ENCODE peak calls at places on chromosome 15, in six cellular contexts. Q is transverse colon, B is breast epithelium, A is HCT116, K is GM12892, H is endothelial cell of umbilical vein. R is an unnamed sample.
A peak's percentile ranks its signal among the peaks of the same experiment; 100 is the strongest.

GRCh38 chr15:71570736-71571135 is 239.6 kb upstream of the NR2E3 start:
- DNase-seq in Q (no peak), B (no peak), A (no peak), K (no peak), H (no peak), R (no peak)

GRCh38 chr15:88250826-88251225 is 5.7 kb downstream of the NTRK3 start:
- DNase-seq in Q (no peak), B (no peak), A (no peak), K (no peak), H (no peak), R (no peak)

GRCh38 chr15:89857673-89858072 is 36.1 kb downstream of the AP3S2 start:
- DNase-seq in Q (peak; percentile 72), B (no peak), A (no peak), K (no peak), H (no peak), R (no peak)

GRCh38 chr15:58182460-58183163 is 44.4 kb downstream of the AQP9 start:
- DNase-seq in Q (peak; percentile 14), B (no peak), A (peak; percentile 48), K (peak; percentile 17), H (peak; percentile 76), R (peak; percentile 42)

GRCh38 chr15:30882861-30883433 is 20.8 kb upstream of the FAN1 start:
- DNase-seq in Q (no peak), B (no peak), A (no peak), K (no peak), H (no peak), R (no peak)

GRCh38 chr15:25572201-25572600 is 133.4 kb upstream of the UBE3A start:
- DNase-seq in Q (no peak), B (no peak), A (no peak), K (no peak), H (no peak), R (no peak)

GRCh38 chr15:38651328-38652038 is 86.9 kb upstream of the RASGRP1 start:
- DNase-seq in Q (peak; percentile 15), B (no peak), A (no peak), K (no peak), H (no peak), R (no peak)

GRCh38 chr15:63436872-63437375 is 55.3 kb upstream of the CA12 start:
- DNase-seq in Q (peak; percentile 76), B (peak; percentile 85), A (no peak), K (no peak), H (peak; percentile 70), R (peak; percentile 37)

GRCh38 chr15:59611277-59612260 is at the start of gene GCNT3:
- DNase-seq in Q (peak; percentile 44), B (no peak), A (peak; percentile 32), K (no peak), H (no peak), R (no peak)

GRCh38 chr15:39850436-39850835 is 67.8 kb upstream of the FSIP1 start:
- DNase-seq in Q (no peak), B (no peak), A (no peak), K (no peak), H (peak; percentile 52), R (no peak)

GRCh38 chr15:57769266-57769665 is 62.8 kb downstream of the POLR2M start:
- DNase-seq in Q (no peak), B (no peak), A (no peak), K (no peak), H (peak; percentile 10), R (no peak)

GRCh38 chr15:77907824-77908751 is 169.4 kb downstream of the TBC1D2B start:
- DNase-seq in Q (peak; percentile 84), B (no peak), A (peak; percentile 36), K (no peak), H (no peak), R (no peak)

GRCh38 chr15:41853191-41853590 is 14.5 kb downstream of the PLA2G4B start:
- DNase-seq in Q (no peak), B (no peak), A (no peak), K (no peak), H (no peak), R (no peak)

GRCh38 chr15:89556413-89557262 is 18.6 kb upstream of the TICRR start:
- DNase-seq in Q (peak; percentile 31), B (no peak), A (peak; percentile 70), K (no peak), H (peak; percentile 82), R (no peak)

GRCh38 chr15:77037475-77038209 is 33.3 kb downstream of the TSPAN3 start:
- DNase-seq in Q (peak; percentile 6), B (peak; percentile 42), A (no peak), K (peak; percentile 17), H (no peak), R (peak; percentile 14)

GRCh38 chr15:38895326-38896282 is 331.0 kb upstream of the RASGRP1 start:
- DNase-seq in Q (no peak), B (no peak), A (no peak), K (no peak), H (peak; percentile 68), R (no peak)

GRCh38 chr15:66822576-66822975 is 120.5 kb downstream of the SMAD6 start:
- DNase-seq in Q (no peak), B (no peak), A (no peak), K (no peak), H (no peak), R (no peak)

GRCh38 chr15:75073197-75073596 is 49.8 kb downstream of the PPCDC start:
- DNase-seq in Q (no peak), B (no peak), A (no peak), K (no peak), H (no peak), R (no peak)

DNA sequence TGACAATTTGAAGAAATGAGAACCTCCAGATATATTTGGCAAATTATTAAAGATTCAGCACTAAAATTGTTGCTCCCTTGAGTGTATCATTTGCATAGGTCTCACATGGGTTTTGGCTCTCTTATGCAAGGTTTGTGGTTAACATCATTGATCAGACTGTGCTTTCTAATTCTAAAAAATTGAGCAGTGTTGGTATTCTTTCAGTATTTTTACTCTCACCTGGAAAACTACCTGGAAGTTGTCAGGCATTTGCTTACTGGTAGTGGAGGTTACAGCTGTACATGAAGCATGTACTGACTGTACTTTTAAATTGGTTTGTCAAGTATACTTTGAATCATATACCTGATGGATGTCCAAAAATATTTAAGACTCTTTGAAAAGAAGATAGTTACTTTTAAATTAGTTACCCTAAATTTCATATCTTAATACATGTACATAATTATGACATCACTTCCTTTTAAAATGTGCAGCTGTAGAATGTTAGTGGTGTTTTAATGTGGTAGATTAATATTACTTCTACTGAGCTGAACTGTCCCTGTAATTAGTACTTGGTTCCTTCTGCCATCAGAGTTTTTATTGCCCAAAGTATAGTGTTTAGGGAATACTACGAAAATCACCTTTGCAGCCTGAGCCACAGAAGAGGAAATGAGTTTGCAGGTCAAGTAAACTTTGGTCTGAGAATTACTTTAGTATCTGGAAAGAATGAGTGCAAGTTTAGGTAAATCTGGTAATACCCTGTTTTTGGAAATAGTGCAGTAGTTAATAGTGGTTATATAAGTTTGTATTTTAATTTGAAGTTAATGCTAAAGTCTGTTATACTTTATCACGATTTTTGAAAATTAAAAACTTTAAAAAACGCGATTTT is 2.8 kb downstream of the CHD2 start:
- DNase-seq in Q (no peak), B (no peak), A (no peak), K (no peak), H (peak; percentile 62), R (no peak)
- TF ChIP-seq POLR2AphosphoS5 in Q (no peak), B (no peak), A (no peak), K (no peak), H (no peak), R (peak; percentile 30)

DNA sequence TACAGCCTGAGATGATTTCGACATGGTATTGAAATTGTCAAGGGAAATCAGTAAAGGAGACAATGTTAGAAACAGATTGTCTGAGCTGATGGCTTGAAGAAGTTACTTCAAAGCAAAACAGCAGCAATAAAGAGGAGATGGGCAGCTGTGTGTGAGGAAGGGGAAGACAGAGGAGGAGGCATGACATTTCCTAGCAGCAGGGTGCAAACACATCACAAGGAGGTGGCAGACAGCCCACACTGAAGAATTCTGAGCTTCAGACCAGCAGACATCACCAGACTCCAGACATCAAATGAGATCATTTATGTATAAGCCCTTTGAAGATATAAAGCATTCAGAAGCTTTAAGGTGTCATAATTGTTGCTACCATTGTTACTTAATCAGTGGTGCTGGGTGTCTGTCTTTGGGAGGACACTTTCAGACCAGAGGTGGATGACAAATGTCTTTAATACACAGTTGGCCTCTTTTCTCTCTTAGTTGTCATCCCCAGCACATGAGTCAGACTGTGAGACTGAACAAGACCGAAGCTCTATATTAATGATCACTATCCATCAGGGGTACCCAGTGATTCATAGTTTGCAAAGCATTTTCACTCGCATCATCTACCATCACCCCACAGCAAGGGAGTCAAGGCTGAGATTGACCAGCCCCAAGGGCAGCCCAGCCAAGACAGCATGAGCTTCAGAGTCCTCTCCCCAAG is 203.9 kb downstream of the MINAR1 start:
- DNase-seq in Q (no peak), B (no peak), A (no peak), K (no peak), H (no peak), R (no peak)
- TF ChIP-seq POLR2AphosphoS5 in Q (no peak), B (no peak), A (no peak), K (no peak), H (no peak), R (no peak)

GRCh38 chr15:85750319-85750806 is 44.4 kb downstream of the KLHL25 start:
- DNase-seq in Q (peak; percentile 33), B (peak; percentile 58), A (no peak), K (no peak), H (no peak), R (no peak)
- TF ChIP-seq POLR2AphosphoS5 in Q (no peak), B (peak; percentile 43), A (no peak), K (peak; percentile 4), H (no peak), R (no peak)

GRCh38 chr15:56248276-56248675 is 4.6 kb upstream of the RFX7 start:
- DNase-seq in Q (no peak), B (no peak), A (no peak), K (no peak), H (no peak), R (no peak)

GRCh38 chr15:56244811-56245576 is 1.3 kb upstream of the RFX7 start:
- DNase-seq in Q (peak; percentile 45), B (no peak), A (no peak), K (no peak), H (no peak), R (no peak)

GRCh38 chr15:56244237-56244810 is 645 bp upstream of the RFX7 start:
- DNase-seq in Q (peak; percentile 38), B (no peak), A (no peak), K (peak; percentile 25), H (peak; percentile 65), R (no peak)

GRCh38 chr15:56247266-56247665 is 3.6 kb upstream of the RFX7 start:
- DNase-seq in Q (no peak), B (no peak), A (no peak), K (no peak), H (no peak), R (no peak)

DNA sequence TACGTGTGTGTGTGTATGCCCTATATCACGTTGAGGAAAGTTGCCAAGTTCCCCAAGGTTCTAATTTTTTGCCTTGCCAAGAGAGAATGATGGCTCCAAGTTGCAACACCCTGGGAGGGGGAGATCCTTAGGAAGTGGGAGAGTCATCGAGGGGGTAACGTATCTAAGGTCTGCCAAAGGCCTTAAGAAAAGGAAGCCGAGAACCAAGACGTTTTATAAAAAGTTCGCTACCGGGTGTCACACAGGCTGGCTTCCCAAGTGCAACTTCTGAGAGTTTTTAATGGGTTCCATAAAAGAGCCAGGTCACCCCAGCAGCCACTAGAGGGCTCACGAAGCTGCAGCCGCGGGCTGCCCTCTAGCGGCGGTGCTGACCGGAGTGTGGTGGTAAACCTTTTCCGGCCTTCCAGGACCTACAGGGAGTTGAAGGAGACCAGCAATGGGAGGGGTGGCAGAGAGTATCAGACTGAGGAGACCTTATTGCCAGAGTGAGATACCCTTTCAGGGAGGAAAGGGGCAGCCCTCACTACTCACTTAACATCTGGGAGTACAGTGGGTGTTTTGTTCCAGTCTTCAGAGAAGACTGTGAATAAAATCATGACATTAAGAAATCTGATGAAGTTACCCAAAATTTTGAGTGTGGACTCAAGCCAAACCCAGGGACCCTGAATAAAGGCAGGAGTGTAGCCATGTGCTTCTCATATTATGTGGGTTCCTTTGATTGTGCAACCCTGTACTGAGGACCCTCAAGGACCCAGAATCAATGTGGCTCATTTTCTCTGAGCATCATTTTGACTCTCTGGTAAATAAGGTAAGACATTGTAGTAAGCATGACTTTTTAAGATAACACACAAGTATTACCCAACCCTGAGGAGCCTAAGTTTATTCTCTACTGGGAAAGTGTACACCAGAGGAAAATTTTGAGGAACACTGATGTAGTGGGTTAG is 2.5 kb upstream of the RFX7 start:
- DNase-seq in Q (peak; percentile 93), B (peak; percentile 86), A (peak; percentile 82), K (peak; percentile 41), H (peak; percentile 86), R (no peak)
- TF ChIP-seq POLR2AphosphoS5 in Q (no peak), B (no peak), A (peak; percentile 76), K (peak; percentile 92), H (no peak), R (peak; percentile 88)